ENCODE peak calls at places on chromosomes 6 and 20, in four cellular contexts. T, C, V and L are unnamed samples.

GRCh38 chr6:149028767-149029405 is 282.1 kb downstream of the UST start:
- DNase-seq in V (no peak), C (peak; percentile 74), T (peak; percentile 98), L (peak; percentile 65)

GRCh38 chr6:38588631-38589366 is 50.9 kb downstream of the BTBD9 start:
- DNase-seq in V (no peak), T (peak; percentile 62), C (no peak), L (no peak)

GRCh38 chr6:47203968-47204611 is 105.6 kb downstream of the TNFRSF21 start:
- DNase-seq in C (no peak), T (no peak), V (peak; percentile 56), L (no peak)

GRCh38 chr20:9059931-9060330 is 9.0 kb upstream of the PLCB4 start:
- DNase-seq in C (no peak), V (no peak), T (no peak), L (no peak)

GRCh38 chr6:4607026-4607704 is 169.0 kb upstream of the CDYL start:
- DNase-seq in C (no peak), T (peak; percentile 78), V (no peak), L (no peak)

GRCh38 chr6:35048631-35049083 is 92.5 kb downstream of the TCP11 start:
- DNase-seq in T (peak; percentile 94), C (peak; percentile 19), V (no peak), L (no peak)

GRCh38 chr6:163708459-163708858 is 293.9 kb downstream of the QKI start:
- DNase-seq in V (no peak), T (no peak), C (no peak), L (no peak)

GRCh38 chr6:27892596-27893058 is 19.6 kb downstream of the OR2B2 start:
- DNase-seq in C (no peak), T (peak; percentile 38), V (no peak), L (no peak)

GRCh38 chr6:139028242-139028657 is 295 bp upstream of the ABRACL start:
- DNase-seq in T (peak; percentile 7), C (no peak), V (no peak), L (no peak)

GRCh38 chr6:156773935-156774871 is 3.0 kb upstream of the ARID1B start:
- DNase-seq in T (no peak), C (no peak), V (no peak), L (no peak)

GRCh38 chr6:161191671-161192070 is 82.2 kb downstream of the AGPAT4 start:
- DNase-seq in C (no peak), T (no peak), V (no peak), L (no peak)

GRCh38 chr6:1424306-1424927 is 35.0 kb downstream of the FOXF2 start:
- DNase-seq in T (peak; percentile 85), V (no peak), C (peak; percentile 9), L (no peak)

GRCh38 chr20:17225891-17226409 is 890 bp upstream of the PCSK2 start:
- DNase-seq in T (no peak), V (peak; percentile 72), C (peak; percentile 3), L (no peak)

GRCh38 chr6:150830409-150831165 is 34.9 kb upstream of the MTHFD1L start:
- DNase-seq in C (no peak), T (peak; percentile 28), V (no peak), L (no peak)

GRCh38 chr6:6466967-6467761 is 121.4 kb upstream of the LY86 start:
- DNase-seq in V (no peak), T (no peak), C (no peak), L (no peak)

GRCh38 chr6:36160147-36160760 is 29.9 kb downstream of the MAPK13 start:
- DNase-seq in C (no peak), T (peak; percentile 68), V (no peak), L (no peak)

GRCh38 chr6:33671381-33672072 is 40.0 kb downstream of the UQCC2 start:
- DNase-seq in V (no peak), C (no peak), T (no peak), L (no peak)

GRCh38 chr6:33958863-33959651 is 155.3 kb upstream of the MLN start:
- DNase-seq in C (no peak), V (peak; percentile 40), T (no peak), L (no peak)

GRCh38 chr20:1874534-1875168 is 20.6 kb upstream of the SIRPA start:
- DNase-seq in V (peak; percentile 86), C (no peak), T (no peak), L (no peak)

GRCh38 chr20:44388466-44389023 is 33.0 kb downstream of the HNF4A start:
- DNase-seq in T (peak; percentile 83), C (peak; percentile 80), V (peak; percentile 88), L (peak; percentile 74)

GRCh38 chr6:150327117-150327774 is 41.6 kb upstream of the IYD start:
- DNase-seq in C (no peak), V (no peak), T (no peak), L (peak; percentile 36)

GRCh38 chr6:111743859-111744692 is 129.2 kb downstream of the FYN start:
- DNase-seq in T (peak; percentile 86), C (no peak), V (no peak), L (no peak)

GRCh38 chr6:25987845-25988244 is 25.2 kb downstream of the TRIM38 start:
- DNase-seq in T (no peak), V (no peak), C (no peak), L (peak; percentile 31)

GRCh38 chr6:136410201-136411027 is 120.8 kb upstream of the BCLAF1 start:
- DNase-seq in V (no peak), C (no peak), T (no peak), L (no peak)

GRCh38 chr20:49649672-49650071 is 64.0 kb downstream of the B4GALT5 start:
- DNase-seq in V (no peak), T (no peak), C (no peak), L (no peak)

GRCh38 chr6:132058975-132059374 is 107.8 kb upstream of the CCN2 start:
- DNase-seq in C (no peak), V (no peak), T (peak; percentile 44), L (no peak)

GRCh38 chr6:25169551-25170335 is 109.4 kb upstream of the CARMIL1 start:
- DNase-seq in V (no peak), C (no peak), T (no peak), L (no peak)

GRCh38 chr20:58374906-58375760 is 13.9 kb upstream of the VAPB start:
- DNase-seq in V (no peak), C (no peak), T (peak; percentile 76), L (no peak)

GRCh38 chr6:11769816-11770545 is 8.6 kb downstream of the ADTRP start:
- DNase-seq in C (no peak), T (peak; percentile 25), V (no peak), L (no peak)

GRCh38 chr6:137210903-137211302 is 8.3 kb downstream of the IFNGR1 start:
- DNase-seq in T (peak; percentile 70), V (no peak), C (no peak), L (no peak)

GRCh38 chr20:5973172-5973571 is 22.7 kb downstream of the MCM8 start:
- DNase-seq in C (no peak), T (peak; percentile 89), V (no peak), L (no peak)

GRCh38 chr6:130575971-130576370 is 210.2 kb downstream of the TMEM200A start:
- DNase-seq in C (peak; percentile 46), T (no peak), V (peak; percentile 67), L (no peak)

GRCh38 chr20:62822788-62823651 is 6.2 kb downstream of the COL9A3 start:
- DNase-seq in C (peak; percentile 65), T (no peak), V (no peak), L (peak; percentile 83)

GRCh38 chr6:30570760-30571084 is 520 bp upstream of the ABCF1 start:
- DNase-seq in V (no peak), C (no peak), T (no peak), L (peak; percentile 32)